ENCODE peak calls at places on chromosomes 12 and 14, in five cellular contexts. X, W, A, E and R are unnamed samples.
A peak's percentile ranks its signal among the peaks of the same experiment; 100 is the strongest.

GRCh38 chr12:129459886-129460285 is 443.9 kb downstream of the TMEM132D start:
- DNase-seq in X (no peak), W (no peak), A (no peak), E (no peak), R (no peak)

GRCh38 chr12:54495327-54495726 is 2.2 kb upstream of the NCKAP1L start:
- DNase-seq in X (no peak), W (no peak), A (no peak), E (no peak), R (no peak)

GRCh38 chr14:92990456-92991430 is 67.8 kb downstream of the CHGA start:
- DNase-seq in X (no peak), W (no peak), A (no peak), E (no peak), R (no peak)

GRCh38 chr12:51717325-51717925 is 126.4 kb downstream of the SCN8A start:
- DNase-seq in X (no peak), W (no peak), A (no peak), E (no peak), R (no peak)

GRCh38 chr14:31363331-31364073 is 56.8 kb downstream of the HEATR5A start:
- DNase-seq in X (no peak), W (no peak), A (no peak), E (no peak), R (no peak)

GRCh38 chr14:52342849-52343606 is 28.9 kb downstream of the PTGER2 start:
- DNase-seq in X (no peak), W (no peak), A (no peak), E (no peak), R (no peak)

GRCh38 chr12:130427381-130427887 is 89.7 kb downstream of the PIWIL1 start:
- DNase-seq in X (no peak), W (no peak), A (no peak), E (no peak), R (no peak)

GRCh38 chr14:93825235-93825553 is 36.9 kb upstream of the PRIMA1 start:
- DNase-seq in X (no peak), W (no peak), A (no peak), E (no peak), R (no peak)

GRCh38 chr12:115337693-115338543 is 653.9 kb upstream of the TBX3 start:
- DNase-seq in X (no peak), W (peak; percentile 59), A (no peak), E (peak; percentile 44), R (peak; percentile 87)

GRCh38 chr14:49940805-49941421 is 48.0 kb downstream of the ARF6 start:
- DNase-seq in X (no peak), W (no peak), A (no peak), E (no peak), R (peak; percentile 44)

GRCh38 chr12:64452559-64453329 is 824 bp downstream of the TBK1 start:
- DNase-seq in X (no peak), W (peak; percentile 59), A (no peak), E (no peak), R (peak; percentile 34)

GRCh38 chr14:32545109-32545857 is 216.2 kb downstream of the AKAP6 start:
- DNase-seq in X (no peak), W (no peak), A (no peak), E (no peak), R (no peak)

GRCh38 chr12:56020437-56021189 is at the start of gene IKZF4:
- DNase-seq in X (no peak), W (no peak), A (peak; percentile 84), E (no peak), R (no peak)

GRCh38 chr12:52020539-52021336 is 14.0 kb downstream of the TAMALIN start:
- DNase-seq in X (no peak), W (no peak), A (peak; percentile 79), E (peak; percentile 47), R (no peak)

GRCh38 chr12:109795023-109795422 is 38.2 kb downstream of the TRPV4 start:
- DNase-seq in X (no peak), W (no peak), A (no peak), E (no peak), R (no peak)

GRCh38 chr14:50943261-50943942 is 881 bp downstream of the PYGL start:
- DNase-seq in X (no peak), W (no peak), A (peak; percentile 75), E (peak; percentile 48), R (no peak)

GRCh38 chr12:59973515-59973914 is 377.7 kb downstream of the SLC16A7 start:
- DNase-seq in X (no peak), W (peak; percentile 20), A (no peak), E (no peak), R (peak; percentile 92)

GRCh38 chr12:6377667-6377994 is 2.3 kb upstream of the SCNN1A start:
- DNase-seq in X (no peak), W (no peak), A (no peak), E (no peak), R (no peak)

GRCh38 chr12:96812153-96812552 is 94.9 kb upstream of the NEDD1 start:
- DNase-seq in X (no peak), W (no peak), A (no peak), E (no peak), R (no peak)

GRCh38 chr12:113082486-113083148 is 26.1 kb downstream of the DTX1 start:
- DNase-seq in X (no peak), W (no peak), A (no peak), E (no peak), R (no peak)

GRCh38 chr12:107580750-107581529 is 104.7 kb upstream of the PWP1 start:
- DNase-seq in X (no peak), W (no peak), A (peak; percentile 57), E (no peak), R (no peak)

GRCh38 chr14:75577724-75578098 is 709 bp upstream of the FLVCR2 start:
- DNase-seq in X (peak; percentile 76), W (peak; percentile 59), A (peak; percentile 80), E (peak; percentile 85), R (no peak)

GRCh38 chr14:30015471-30015870 is 87.8 kb upstream of the PRKD1 start:
- DNase-seq in X (no peak), W (no peak), A (no peak), E (no peak), R (no peak)

GRCh38 chr12:82383930-82384513 is 25.7 kb downstream of the METTL25 start:
- DNase-seq in X (no peak), W (peak; percentile 34), A (no peak), E (no peak), R (no peak)

GRCh38 chr14:80959448-80960006 is 4.1 kb downstream of the TSHR start:
- DNase-seq in X (no peak), W (no peak), A (no peak), E (no peak), R (no peak)

GRCh38 chr14:81435048-81435577 is 35.0 kb upstream of the STON2 start:
- DNase-seq in X (no peak), W (no peak), A (no peak), E (no peak), R (no peak)

GRCh38 chr14:75742867-75743266 is 81.8 kb downstream of the TTLL5 start:
- DNase-seq in X (no peak), W (no peak), A (no peak), E (no peak), R (no peak)

GRCh38 chr12:19131020-19131431 is 1.5 kb downstream of the PLEKHA5 start:
- DNase-seq in X (no peak), W (no peak), A (peak; percentile 10), E (no peak), R (no peak)

GRCh38 chr12:19127270-19127669 is 2.3 kb upstream of the PLEKHA5 start:
- DNase-seq in X (no peak), W (no peak), A (no peak), E (no peak), R (no peak)

GRCh38 chr12:19129486-19130223 is at the start of gene PLEKHA5:
- DNase-seq in X (no peak), W (no peak), A (peak; percentile 79), E (peak; percentile 79), R (no peak)

GRCh38 chr12:19129121-19129485 is 430 bp upstream of the PLEKHA5 start:
- DNase-seq in X (no peak), W (no peak), A (no peak), E (no peak), R (no peak)

DNA sequence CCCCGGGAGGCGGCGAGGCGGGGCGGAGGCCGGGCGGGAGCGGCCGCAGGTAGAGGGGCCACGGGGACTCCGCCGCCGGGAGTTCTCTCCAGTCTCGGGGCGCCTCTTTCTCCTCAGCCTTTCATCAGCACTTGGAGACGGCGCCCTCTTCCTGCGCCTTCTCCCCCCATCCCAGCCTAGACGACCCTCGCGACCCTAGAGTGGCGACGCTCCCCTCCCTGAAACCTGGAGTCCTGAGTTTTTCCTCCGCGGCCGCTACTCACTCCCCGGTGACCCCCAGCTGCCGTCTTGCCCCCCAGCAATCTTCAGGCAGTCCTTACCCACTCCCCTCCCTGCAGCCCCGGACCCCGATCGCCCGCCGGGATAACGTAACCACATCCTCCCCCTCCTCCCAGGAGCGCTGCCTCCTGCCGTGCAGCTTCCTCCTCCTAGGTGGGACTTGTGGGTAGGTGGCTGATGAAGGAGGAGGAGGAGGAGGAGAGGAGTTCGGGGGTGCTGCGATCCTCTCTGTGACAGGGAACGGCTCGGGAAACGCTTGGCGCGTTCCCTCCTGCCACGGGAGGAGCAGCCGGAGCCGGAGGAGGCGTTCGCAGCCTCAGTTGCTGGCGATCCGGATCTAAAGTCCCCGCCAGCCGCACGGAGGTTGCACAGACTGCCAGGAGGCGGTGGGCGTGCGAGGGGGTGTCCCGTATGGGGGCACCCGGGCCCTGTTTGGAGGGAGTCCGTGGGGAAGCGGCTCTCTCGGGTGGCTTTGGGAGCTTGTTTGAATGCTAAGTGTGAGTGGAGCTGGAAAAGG is 889 bp downstream of the PLEKHA5 start:
- DNase-seq in X (no peak), W (no peak), A (peak; percentile 54), E (peak; percentile 38), R (no peak)
- TF ChIP-seq CTCF in X (peak; percentile 20), W (no peak), A (no peak), E (no peak), R (no peak)

GRCh38 chr14:72528059-72528950 is 365.6 kb downstream of the DPF3 start:
- DNase-seq in X (no peak), W (no peak), A (no peak), E (no peak), R (no peak)
- TF ChIP-seq CTCF in X (no peak), W (no peak), A (no peak), E (no peak), R (no peak)

GRCh38 chr12:75977952-75978671 is 53.5 kb downstream of the PHLDA1 start:
- DNase-seq in X (peak; percentile 98), W (peak; percentile 98), A (peak; percentile 13), E (peak; percentile 63), R (peak; percentile 98)
- TF ChIP-seq CTCF in X (no peak), W (no peak), A (no peak), E (no peak), R (no peak)

GRCh38 chr14:99572173-99572999 is 31.6 kb downstream of the CCDC85C start:
- DNase-seq in X (no peak), W (no peak), A (no peak), E (no peak), R (no peak)
- TF ChIP-seq CTCF in X (no peak), W (no peak), A (no peak), E (no peak), R (no peak)

GRCh38 chr12:8950702-8951478 is 1.4 kb upstream of the M6PR start:
- DNase-seq in X (no peak), W (no peak), A (no peak), E (no peak), R (no peak)
- TF ChIP-seq CTCF in X (no peak), W (no peak), A (no peak), E (no peak), R (no peak)